ENCODE peak calls at places on chromosome 1, in six cellular contexts. J is adrenal gland, W is lower lobe of right lung, L is esophagus muscularis mucosa, P is tibial artery, V is stomach. Y is an unnamed sample.

GRCh38 chr1:103529746-103530145 is 4.2 kb downstream of the RNPC3 start:
- DNase-seq in W (no peak), V (no peak), P (no peak), L (no peak), J (peak; percentile 87), Y (no peak)

GRCh38 chr1:156081174-156082110 is 823 bp downstream of the MEX3A start:
- DNase-seq in P (no peak), W (no peak), V (no peak), L (no peak), J (no peak), Y (no peak)

GRCh38 chr1:63797056-63797726 is 23.4 kb downstream of the ROR1 start:
- DNase-seq in V (no peak), J (no peak), W (no peak), P (no peak), L (peak; percentile 85), Y (no peak)

GRCh38 chr1:36179220-36179600 is 23.2 kb downstream of the MAP7D1 start:
- DNase-seq in W (no peak), L (no peak), J (no peak), P (no peak), V (no peak), Y (no peak)

GRCh38 chr1:110672753-110673108 is 2.0 kb downstream of the KCNA3 start:
- DNase-seq in W (no peak), J (no peak), V (no peak), P (no peak), L (no peak), Y (no peak)

GRCh38 chr1:21175324-21175669 is 1.4 kb downstream of the EIF4G3 start:
- DNase-seq in J (peak; percentile 54), W (peak; percentile 79), V (peak; percentile 49), L (no peak), P (no peak), Y (peak; percentile 64)

GRCh38 chr1:25932321-25932720 is 26.1 kb upstream of the STMN1 start:
- DNase-seq in V (no peak), W (no peak), P (no peak), J (no peak), L (no peak), Y (no peak)

GRCh38 chr1:51321924-51322280 is 8.5 kb downstream of the TTC39A start:
- DNase-seq in W (no peak), V (no peak), P (no peak), J (no peak), L (no peak), Y (no peak)

GRCh38 chr1:206506803-206507394 is 432 bp upstream of the RASSF5 start:
- DNase-seq in P (peak; percentile 69), J (no peak), L (no peak), W (no peak), V (peak; percentile 47), Y (no peak)

GRCh38 chr1:206506405-206506802 is 927 bp upstream of the RASSF5 start:
- DNase-seq in P (peak; percentile 43), J (no peak), W (no peak), V (no peak), L (no peak), Y (no peak)

GRCh38 chr1:206507395-206508129 is at the start of gene RASSF5:
- DNase-seq in L (peak; percentile 94), W (peak; percentile 92), V (peak; percentile 95), P (peak; percentile 94), J (peak; percentile 86), Y (peak; percentile 96)

GRCh38 chr1:206504363-206504713 is 3.0 kb upstream of the RASSF5 start:
- DNase-seq in J (no peak), L (no peak), W (no peak), P (no peak), V (no peak), Y (no peak)

GRCh38 chr1:206505702-206506375 is 1.5 kb upstream of the RASSF5 start:
- DNase-seq in W (no peak), J (no peak), P (peak; percentile 38), V (no peak), L (no peak), Y (no peak)
- H3K4me1 ChIP-seq in W (peaks cover 75% of the 10 kb centered on the region), J (peaks cover 65% of the 10 kb centered on the region), P (peaks cover 64% of the 10 kb centered on the region), V (peaks cover 61% of the 10 kb centered on the region), L (peaks cover 54% of the 10 kb centered on the region), Y (peaks cover 13% of the 10 kb centered on the region)

DNA sequence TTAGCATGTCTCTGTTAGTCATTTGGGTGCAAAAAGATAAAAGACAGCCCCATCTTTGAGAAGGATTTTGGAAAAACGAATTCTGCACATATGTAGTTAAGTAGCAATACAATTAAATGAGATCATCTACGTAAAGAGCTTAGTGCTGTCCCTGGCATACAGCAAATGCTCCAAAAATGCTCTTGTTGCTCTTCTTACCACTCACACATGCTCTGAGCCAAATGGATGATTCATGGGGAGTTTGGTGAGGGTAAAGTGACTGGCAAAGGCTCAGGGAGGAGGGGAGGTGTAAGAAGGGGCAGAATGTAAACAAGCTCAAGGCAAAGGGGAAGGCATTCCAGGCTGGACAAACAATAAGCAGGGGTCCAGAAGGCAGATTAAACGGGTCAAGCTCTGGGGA is 191.9 kb downstream of the AK5 start:
- DNase-seq in J (no peak), P (no peak), V (no peak), L (no peak), W (no peak), Y (no peak)
- H3K4me1 ChIP-seq in J (no peaks in the 10 kb centered on the region), P (peaks cover 18% of the 10 kb centered on the region), V (no peaks in the 10 kb centered on the region), L (peaks cover 10% of the 10 kb centered on the region), W (no peaks in the 10 kb centered on the region), Y (no peaks in the 10 kb centered on the region)

DNA sequence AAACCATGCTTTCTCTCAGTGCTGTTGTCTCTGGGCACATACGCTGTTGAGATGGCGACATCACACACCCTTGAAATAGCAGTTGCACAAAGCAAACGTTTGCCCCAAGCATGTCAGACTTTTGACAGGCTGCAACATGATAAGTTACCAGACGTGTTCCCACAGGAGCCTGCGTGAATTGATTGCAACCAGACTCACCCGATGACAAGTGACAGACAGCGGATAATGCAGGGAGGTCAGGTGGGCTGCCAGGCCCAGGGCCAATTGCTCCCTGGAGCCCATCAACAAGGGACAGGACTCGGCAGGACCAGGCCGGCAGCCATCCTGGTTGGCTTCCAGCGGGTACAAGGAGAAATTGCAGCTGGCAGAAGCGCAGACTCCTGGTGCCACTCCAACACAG is 310.8 kb downstream of the SIPA1L2 start:
- DNase-seq in J (no peak), W (peak; percentile 49), V (no peak), L (no peak), P (no peak), Y (peak; percentile 78)
- H3K4me1 ChIP-seq in J (no peaks in the 10 kb centered on the region), W (no peaks in the 10 kb centered on the region), V (no peaks in the 10 kb centered on the region), L (no peaks in the 10 kb centered on the region), P (no peaks in the 10 kb centered on the region), Y (no peaks in the 10 kb centered on the region)

DNA sequence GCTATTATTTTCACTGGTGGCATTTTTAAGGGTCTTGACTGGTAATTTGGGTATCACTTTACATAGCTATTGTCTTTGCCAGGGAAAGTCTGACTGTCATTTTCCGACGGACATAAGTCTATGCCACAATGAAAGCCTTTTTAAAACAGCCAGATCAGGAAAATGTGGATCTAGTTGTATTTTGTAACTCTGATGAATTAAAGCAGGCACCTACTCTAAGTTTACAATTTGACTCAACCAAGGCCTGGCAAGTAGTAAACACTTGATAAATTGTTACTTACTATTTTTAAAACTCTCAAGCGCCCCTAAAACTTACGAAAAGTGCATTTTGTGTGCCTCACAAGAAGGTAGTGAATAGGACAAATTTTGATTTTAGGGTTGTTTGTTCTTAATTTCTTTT is 164.5 kb downstream of the SDCCAG8 start:
- DNase-seq in L (no peak), J (no peak), W (no peak), V (no peak), P (no peak), Y (no peak)
- H3K4me1 ChIP-seq in L (peaks cover 6% of the 10 kb centered on the region), J (peaks cover 11% of the 10 kb centered on the region), W (peaks cover 17% of the 10 kb centered on the region), V (no peaks in the 10 kb centered on the region), P (no peaks in the 10 kb centered on the region), Y (no peaks in the 10 kb centered on the region)

GRCh38 chr1:10764296-10764798 is 32.1 kb downstream of the CASZ1 start:
- DNase-seq in J (no peak), L (no peak), W (no peak), V (no peak), P (no peak), Y (no peak)

GRCh38 chr1:10760566-10761502 is 35.6 kb downstream of the CASZ1 start:
- DNase-seq in P (no peak), W (no peak), L (no peak), V (no peak), J (no peak), Y (peak; percentile 25)

GRCh38 chr1:10761503-10762152 is 34.8 kb downstream of the CASZ1 start:
- DNase-seq in V (peak; percentile 82), J (no peak), P (no peak), L (no peak), W (peak; percentile 83), Y (no peak)

GRCh38 chr1:10762153-10762523 is 34.3 kb downstream of the CASZ1 start:
- DNase-seq in L (no peak), W (no peak), V (no peak), J (no peak), P (no peak), Y (peak; percentile 64)

GRCh38 chr1:10762875-10763274 is 33.6 kb downstream of the CASZ1 start:
- DNase-seq in W (no peak), V (no peak), J (no peak), L (no peak), P (no peak), Y (peak; percentile 30)
- H3K4me1 ChIP-seq in W (peaks cover 45% of the 10 kb centered on the region), V (peaks cover 85% of the 10 kb centered on the region), J (no peaks in the 10 kb centered on the region), L (peaks cover 42% of the 10 kb centered on the region), P (peaks cover 23% of the 10 kb centered on the region), Y (peaks cover 37% of the 10 kb centered on the region)

GRCh38 chr1:8984203-8984602 is 38.5 kb downstream of the CA6 start:
- DNase-seq in W (no peak), L (no peak), V (no peak), P (no peak), J (no peak), Y (no peak)

GRCh38 chr1:8985915-8986813 is 40.1 kb downstream of the SLC2A7 start:
- DNase-seq in J (peak; percentile 91), L (no peak), P (peak; percentile 93), W (peak; percentile 73), V (peak; percentile 88), Y (peak; percentile 90)

GRCh38 chr1:8986814-8987190 is 39.4 kb downstream of the SLC2A7 start:
- DNase-seq in V (no peak), P (no peak), L (no peak), W (no peak), J (no peak), Y (no peak)

GRCh38 chr1:8987881-8988617 is 38.2 kb downstream of the SLC2A7 start:
- DNase-seq in L (no peak), J (no peak), V (peak; percentile 59), W (peak; percentile 57), P (peak; percentile 72), Y (peak; percentile 83)

GRCh38 chr1:8984990-8985389 is 39.3 kb downstream of the CA6 start:
- DNase-seq in J (no peak), W (no peak), P (peak; percentile 35), V (no peak), L (no peak), Y (no peak)
- H3K4me1 ChIP-seq in J (peaks cover 7% of the 10 kb centered on the region), W (peaks cover 23% of the 10 kb centered on the region), P (peaks cover 15% of the 10 kb centered on the region), V (peaks cover 8% of the 10 kb centered on the region), L (peaks cover 28% of the 10 kb centered on the region), Y (no peaks in the 10 kb centered on the region)

Y was measured in right cardiac atrium.